ENCODE peak calls at places on chromosomes 16 and 17, in seven cellular contexts. G is Peyer's patch; H is left ventricle myocardium inferior; O is astrocyte of the spinal cord; U is IMR-90; V is cardiac muscle cell; J is effector memory CD4-positive, alpha-beta T cell. Z is an unnamed sample.

GRCh38 chr17:66387391-66387981 is 85.1 kb downstream of the PRKCA start:
- DNase-seq in G (no peak), H (no peak), O (no peak), U (no peak), V (no peak), J (no peak), Z (no peak)

GRCh38 chr17:10843806-10844205 is 5.9 kb upstream of the PIRT start:
- DNase-seq in G (peak; percentile 68), H (no peak), O (no peak), U (no peak), V (peak; percentile 45), J (no peak), Z (no peak)

GRCh38 chr17:64090144-64090543 is 39.8 kb downstream of the ERN1 start:
- DNase-seq in G (no peak), H (no peak), O (no peak), U (no peak), V (no peak), J (no peak), Z (no peak)

GRCh38 chr16:74034862-74035261 is 261.8 kb upstream of the PSMD7 start:
- DNase-seq in G (no peak), H (no peak), O (peak; percentile 9), U (peak; percentile 11), V (peak; percentile 34), J (no peak), Z (no peak)

GRCh38 chr17:37368577-37368976 is 7.2 kb upstream of the C17orf78 start:
- DNase-seq in G (no peak), H (no peak), O (no peak), U (peak; percentile 38), V (peak; percentile 74), J (no peak), Z (no peak)

GRCh38 chr17:29710891-29711418 is 88.2 kb upstream of the CORO6 start:
- DNase-seq in G (peak; percentile 45), H (no peak), O (no peak), U (peak; percentile 56), V (peak; percentile 55), J (no peak), Z (no peak)

GRCh38 chr17:40648326-40648968 is 829 bp upstream of the SMARCE1 start:
- DNase-seq in G (peak; percentile 51), H (peak; percentile 24), O (no peak), U (peak; percentile 19), V (no peak), J (no peak), Z (no peak)

GRCh38 chr16:73040735-73041402 is 7.1 kb downstream of the ZFHX3 start:
- DNase-seq in G (no peak), H (no peak), O (no peak), U (no peak), V (no peak), J (no peak), Z (no peak)

GRCh38 chr17:58531122-58531521 is 16.7 kb upstream of the MTMR4 start:
- DNase-seq in G (no peak), H (no peak), O (no peak), U (no peak), V (no peak), J (no peak), Z (no peak)

GRCh38 chr17:42783062-42783777 is 2.8 kb downstream of the WNK4 start:
- DNase-seq in G (no peak), H (no peak), O (peak; percentile 62), U (peak; percentile 83), V (peak; percentile 81), J (no peak), Z (no peak)

GRCh38 chr17:67245694-67246397 is 850 bp upstream of the HELZ start:
- DNase-seq in G (peak; percentile 69), H (peak; percentile 24), O (no peak), U (no peak), V (no peak), J (peak; percentile 53), Z (no peak)

GRCh38 chr17:42586514-42587230 is 9.1 kb upstream of the PSMC3IP start:
- DNase-seq in G (peak; percentile 49), H (no peak), O (no peak), U (no peak), V (no peak), J (no peak), Z (peak; percentile 71)

DNA sequence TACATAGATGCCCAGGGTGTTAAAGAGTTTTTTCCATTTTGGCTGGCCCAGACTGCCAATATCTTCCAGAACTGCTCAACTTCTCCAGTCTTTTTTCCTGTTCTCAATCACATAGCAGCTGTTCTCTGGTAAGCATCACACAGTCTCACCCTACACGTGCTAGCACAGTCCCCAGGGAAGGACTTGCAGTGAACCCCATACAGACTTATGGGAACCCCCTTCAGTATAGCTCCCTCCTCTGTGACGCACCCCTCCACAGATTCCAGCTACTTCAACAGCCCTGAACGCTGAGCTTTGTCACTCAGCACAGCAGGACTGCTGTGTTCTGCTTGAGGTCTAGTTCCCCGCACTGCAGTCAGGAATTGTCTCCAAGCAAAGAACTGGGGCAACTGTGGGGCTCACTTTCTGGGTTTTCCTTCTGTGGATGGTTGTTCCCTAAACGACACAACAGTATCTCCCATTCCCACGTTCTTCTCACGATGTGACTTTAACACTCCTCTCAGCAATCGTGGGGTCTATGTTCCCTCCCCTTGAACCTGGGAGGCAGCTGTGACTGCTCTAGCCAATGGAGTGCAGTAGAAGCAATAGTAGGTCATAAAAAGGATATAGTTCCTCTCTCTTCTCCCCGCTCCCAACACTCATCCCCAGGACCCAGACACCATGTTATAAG is 3.6 kb downstream of the MMP28 start:
- DNase-seq in G (no peak), H (no peak), O (no peak), U (no peak), V (no peak), J (no peak), Z (no peak)
- H3K4me3 ChIP-seq in G (no peak overlapping the region), H (no peak overlapping the region), O (no peak overlapping the region), U (no peak overlapping the region), V (no peak overlapping the region), J (no peak overlapping the region), Z (no peak overlapping the region)

DNA sequence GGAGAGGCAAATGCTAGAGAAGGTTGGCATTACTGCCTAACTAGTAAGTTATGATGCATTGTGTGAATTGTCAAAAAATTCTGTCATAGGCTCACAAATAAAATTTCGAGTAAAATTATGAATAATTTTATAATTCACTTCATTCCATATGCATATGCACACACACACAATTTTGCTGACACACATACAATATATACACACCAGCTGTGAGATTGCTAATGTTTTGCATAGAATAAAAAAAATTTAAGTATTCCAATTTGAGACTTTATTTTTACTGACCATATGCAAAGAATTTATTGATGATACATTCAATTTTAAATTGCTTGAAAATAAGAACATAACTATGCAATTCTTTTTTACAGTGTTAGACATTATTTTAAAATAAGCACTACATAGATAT is 6.8 kb upstream of the TMEM100 start:
- DNase-seq in G (no peak), H (no peak), O (no peak), U (no peak), V (no peak), J (no peak), Z (no peak)
- H3K4me3 ChIP-seq in G (no peak overlapping the region), H (peak overlapping the region; percentile 60), O (no peak overlapping the region), U (no peak overlapping the region), V (no peak overlapping the region), J (no peak overlapping the region), Z (no peak overlapping the region)

GRCh38 chr17:79984045-79984840 is 51.4 kb downstream of the TBC1D16 start:
- DNase-seq in G (peak; percentile 24), H (no peak), O (no peak), U (no peak), V (no peak), J (no peak), Z (no peak)
- H3K4me3 ChIP-seq in G (no peak overlapping the region), H (no peak overlapping the region), O (no peak overlapping the region), U (no peak overlapping the region), V (no peak overlapping the region), J (no peak overlapping the region), Z (no peak overlapping the region)

GRCh38 chr16:88651276-88651988 is 579 bp upstream of the CYBA start:
- DNase-seq in G (peak; percentile 95), H (peak; percentile 48), O (no peak), U (no peak), V (no peak), J (peak; percentile 77), Z (peak; percentile 64)

GRCh38 chr16:88647178-88648070 is 3.4 kb downstream of the CYBA start:
- DNase-seq in G (no peak), H (no peak), O (no peak), U (no peak), V (no peak), J (no peak), Z (no peak)

GRCh38 chr16:88650749-88651275 is at the start of gene CYBA:
- DNase-seq in G (peak; percentile 94), H (peak; percentile 82), O (peak; percentile 28), U (peak; percentile 22), V (peak; percentile 71), J (peak; percentile 77), Z (peak; percentile 72)

GRCh38 chr16:88649924-88650748 is 717 bp downstream of the CYBA start:
- DNase-seq in G (peak; percentile 84), H (peak; percentile 47), O (no peak), U (peak; percentile 8), V (peak; percentile 40), J (no peak), Z (peak; percentile 26)

GRCh38 chr16:88649195-88649923 is 1.5 kb downstream of the CYBA start:
- DNase-seq in G (peak; percentile 49), H (no peak), O (no peak), U (no peak), V (no peak), J (no peak), Z (no peak)
- H3K4me3 ChIP-seq in G (peak overlapping the region; percentile 88), H (peak overlapping the region; percentile 89), O (no peak overlapping the region), U (no peak overlapping the region), V (no peak overlapping the region), J (peak overlapping the region; percentile 92), Z (peak overlapping the region; percentile 83)

DNA sequence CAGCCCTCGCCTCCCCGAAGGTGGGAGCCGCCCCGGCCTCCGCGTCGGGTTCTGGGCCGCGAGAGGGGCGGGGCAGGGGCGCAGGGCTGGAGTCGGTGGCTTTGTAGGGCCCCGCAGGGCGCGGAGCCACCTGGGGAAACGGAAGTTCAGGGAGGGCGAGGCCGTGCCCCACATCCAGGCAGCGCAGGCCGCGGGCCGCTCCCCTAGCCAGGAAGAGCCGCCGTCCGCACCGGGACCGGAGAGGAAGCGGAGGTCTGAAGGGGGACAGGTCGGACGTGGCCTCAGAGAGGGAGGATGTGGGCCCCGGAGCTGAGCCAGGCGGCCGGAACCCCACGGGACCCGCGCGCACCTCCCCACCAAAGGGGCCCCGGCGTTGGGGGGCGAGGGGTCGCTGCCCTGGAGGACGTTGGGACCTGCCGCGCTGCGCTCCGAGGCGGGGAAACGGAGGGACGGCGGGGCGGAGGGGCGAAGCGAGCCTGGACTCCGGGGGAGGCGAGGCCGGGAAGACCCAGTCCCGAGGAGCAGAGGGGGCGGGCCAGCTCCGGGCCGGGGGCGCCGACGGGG is 482 bp upstream of the SLC16A3 start:
- DNase-seq in G (peak; percentile 89), H (peak; percentile 60), O (no peak), U (no peak), V (peak; percentile 35), J (peak; percentile 49), Z (peak; percentile 67)
- H3K4me3 ChIP-seq in G (peak overlapping the region; percentile 73), H (peak overlapping the region; percentile 73), O (peak overlapping the region; percentile 38), U (peak overlapping the region; percentile 98), V (peak overlapping the region; percentile 98), J (peak overlapping the region; percentile 59), Z (peak overlapping the region; percentile 94)

DNA sequence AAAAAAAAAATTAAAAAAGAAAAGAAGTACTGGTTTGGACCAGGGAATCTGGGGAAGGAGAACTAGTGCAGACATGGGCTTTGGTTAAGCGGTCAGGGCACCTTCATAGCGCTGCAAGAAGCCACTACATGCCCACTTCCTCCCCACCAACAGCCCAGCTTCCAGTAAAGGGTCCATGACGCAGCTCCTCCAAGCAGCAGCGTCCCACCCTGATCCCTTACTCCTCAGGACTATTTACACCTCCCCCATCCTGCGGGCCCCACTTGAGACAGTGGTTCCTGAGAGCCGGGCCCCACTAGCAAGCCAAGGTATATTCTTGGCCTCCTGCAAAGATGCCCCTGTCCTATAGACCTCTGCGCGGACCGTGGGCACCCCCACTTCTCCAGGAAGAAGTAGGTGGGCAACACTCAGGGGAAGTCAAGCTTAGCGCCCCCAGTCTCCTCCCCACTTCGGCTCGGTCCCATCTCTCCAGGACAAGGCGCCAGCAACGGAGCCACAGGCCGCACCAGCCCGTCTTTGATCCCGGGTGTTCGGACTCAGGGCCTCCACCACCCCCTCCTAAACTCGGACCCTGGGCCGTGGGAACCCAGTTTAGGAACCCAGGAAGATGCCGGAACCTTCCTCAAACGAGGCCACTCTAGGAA is 913 bp upstream of the PRR14 start:
- DNase-seq in G (no peak), H (no peak), O (peak; percentile 5), U (no peak), V (no peak), J (no peak), Z (no peak)
- H3K4me3 ChIP-seq in G (peak overlapping the region; percentile 80), H (peak overlapping the region; percentile 90), O (peak overlapping the region; percentile 73), U (peak overlapping the region; percentile 33), V (no peak overlapping the region), J (peak overlapping the region; percentile 97), Z (peak overlapping the region; percentile 68)

Z was measured in MM.1S.